ENCODE peak calls at places on chromosome X, in five cellular contexts. V, M, H, J and A are unnamed samples.

GRCh38 chrX:39497717-39498265 is 600.0 kb downstream of the BCOR start:
- DNase-seq in V (no peak), M (no peak), H (no peak), J (no peak), A (no peak)

GRCh38 chrX:106726485-106727437 is at the start of gene RNF128:
- DNase-seq in V (peak; percentile 82), M (no peak), H (peak; percentile 72), J (peak; percentile 48), A (peak; percentile 41)

GRCh38 chrX:14913241-14913640 is 40.0 kb downstream of the MOSPD2 start:
- DNase-seq in V (no peak), M (no peak), H (no peak), J (no peak), A (no peak)

GRCh38 chrX:79413009-79413408 is 45.9 kb upstream of the ITM2A start:
- DNase-seq in V (no peak), M (peak; percentile 6), H (no peak), J (no peak), A (no peak)

GRCh38 chrX:70033348-70033747 is 16.4 kb downstream of the AWAT2 start:
- DNase-seq in V (peak; percentile 33), M (no peak), H (peak; percentile 46), J (peak; percentile 9), A (peak; percentile 51)

GRCh38 chrX:25013593-25014365 is 2.0 kb downstream of the ARX start:
- DNase-seq in V (no peak), M (no peak), H (no peak), J (no peak), A (no peak)

GRCh38 chrX:50606300-50606950 is 135.8 kb upstream of the DGKK start:
- DNase-seq in V (no peak), M (no peak), H (no peak), J (no peak), A (no peak)

GRCh38 chrX:153926863-153927685 is 1.0 kb upstream of the ARHGAP4 start:
- DNase-seq in V (peak; percentile 43), M (peak; percentile 12), H (peak; percentile 57), J (peak; percentile 81), A (peak; percentile 32)

GRCh38 chrX:3655181-3655580 is 58.3 kb downstream of the PRKX start:
- DNase-seq in V (no peak), M (no peak), H (no peak), J (no peak), A (no peak)

GRCh38 chrX:47840106-47840505 is 3.4 kb downstream of the ZNF81 start:
- DNase-seq in V (no peak), M (no peak), H (no peak), J (no peak), A (no peak)

GRCh38 chrX:119500061-119500800 is 32.0 kb downstream of the SLC25A5 start:
- DNase-seq in V (no peak), M (no peak), H (no peak), J (no peak), A (no peak)

GRCh38 chrX:105331244-105331643 is 110.8 kb upstream of the TEX13A start:
- DNase-seq in V (no peak), M (no peak), H (no peak), J (no peak), A (no peak)

GRCh38 chrX:129747533-129747932 is 8.8 kb downstream of the XPNPEP2 start:
- DNase-seq in V (no peak), M (no peak), H (no peak), J (no peak), A (no peak)

GRCh38 chrX:40449396-40449795 is 131.4 kb upstream of the ATP6AP2 start:
- DNase-seq in V (no peak), M (no peak), H (no peak), J (no peak), A (no peak)

GRCh38 chrX:10166731-10167149 is 10.0 kb downstream of the CLCN4 start:
- DNase-seq in V (no peak), M (no peak), H (peak; percentile 37), J (peak; percentile 11), A (no peak)

GRCh38 chrX:10833299-10834169 is 213.1 kb upstream of the MID1 start:
- DNase-seq in V (peak; percentile 61), M (peak; percentile 4), H (peak; percentile 58), J (no peak), A (peak; percentile 37)

GRCh38 chrX:41259516-41259915 is 74.4 kb upstream of the DDX3X start:
- DNase-seq in V (peak; percentile 71), M (no peak), H (no peak), J (peak; percentile 8), A (peak; percentile 15)

GRCh38 chrX:134236690-134237362 is at the start of gene CCDC160:
- DNase-seq in V (peak; percentile 74), M (peak; percentile 8), H (peak; percentile 73), J (peak; percentile 64), A (peak; percentile 68)

GRCh38 chrX:116806288-116806802 is 343.6 kb upstream of the CT83 start:
- DNase-seq in V (no peak), M (no peak), H (no peak), J (no peak), A (no peak)

GRCh38 chrX:42195506-42195905 is 272.2 kb upstream of the CASK start:
- DNase-seq in V (no peak), M (no peak), H (no peak), J (no peak), A (no peak)

GRCh38 chrX:37330642-37331041 is 18.5 kb upstream of the PRRG1 start:
- DNase-seq in V (no peak), M (no peak), H (no peak), J (no peak), A (no peak)

GRCh38 chrX:10048695-10049094 is 81.5 kb downstream of the CLDN34 start:
- DNase-seq in V (peak; percentile 51), M (no peak), H (peak; percentile 26), J (no peak), A (no peak)

GRCh38 chrX:112163916-112164315 is 81.3 kb upstream of the TRPC5 start:
- DNase-seq in V (no peak), M (no peak), H (no peak), J (no peak), A (no peak)

GRCh38 chrX:38335382-38335781 is 8.1 kb upstream of the RPGR start:
- DNase-seq in V (no peak), M (no peak), H (no peak), J (no peak), A (no peak)

GRCh38 chrX:71910526-71911022 is at the start of gene NHSL2:
- DNase-seq in V (peak; percentile 6), M (no peak), H (no peak), J (no peak), A (peak; percentile 25)

GRCh38 chrX:13900351-13900750 is 83.5 kb upstream of the GPM6B start:
- DNase-seq in V (no peak), M (no peak), H (no peak), J (no peak), A (no peak)

GRCh38 chrX:131792789-131793462 is 230.2 kb upstream of the STK26 start:
- DNase-seq in V (peak; percentile 93), M (no peak), H (peak; percentile 89), J (no peak), A (no peak)

GRCh38 chrX:148542481-148543255 is 42.3 kb downstream of the AFF2 start:
- DNase-seq in V (no peak), M (no peak), H (no peak), J (no peak), A (no peak)

GRCh38 chrX:148537556-148538182 is 37.3 kb downstream of the AFF2 start:
- DNase-seq in V (no peak), M (no peak), H (no peak), J (no peak), A (peak; percentile 17)

GRCh38 chrX:148541461-148541983 is 41.1 kb downstream of the AFF2 start:
- DNase-seq in V (no peak), M (no peak), H (no peak), J (no peak), A (no peak)

GRCh38 chrX:148538582-148538981 is 38.2 kb downstream of the AFF2 start:
- DNase-seq in V (no peak), M (no peak), H (no peak), J (no peak), A (no peak)

GRCh38 chrX:148540114-148540513 is 39.7 kb downstream of the AFF2 start:
- DNase-seq in V (no peak), M (no peak), H (no peak), J (no peak), A (no peak)
- H3K4me1 ChIP-seq in V (no peaks in the 10 kb centered on the region), M (no peaks in the 10 kb centered on the region), H (no peaks in the 10 kb centered on the region), J (no peaks in the 10 kb centered on the region), A (no peaks in the 10 kb centered on the region)

GRCh38 chrX:150568320-150569154 is at the start of gene MTM1:
- DNase-seq in V (peak; percentile 94), M (peak; percentile 80), H (peak; percentile 92), J (peak; percentile 95), A (peak; percentile 96)
- TF ChIP-seq POLR2A in V (peak; percentile 71), M (peak; percentile 52), H (no peak), J (peak; percentile 48), A (no peak)

GRCh38 chrX:85243761-85244410 is at the start of the genes SATL1 and ZNF711:
- DNase-seq in V (peak; percentile 73), M (no peak), H (peak; percentile 42), J (peak; percentile 56), A (peak; percentile 87)

GRCh38 chrX:85243155-85243554 is 424 bp downstream of the SATL1 start:
- DNase-seq in V (no peak), M (no peak), H (no peak), J (no peak), A (no peak)

DNA sequence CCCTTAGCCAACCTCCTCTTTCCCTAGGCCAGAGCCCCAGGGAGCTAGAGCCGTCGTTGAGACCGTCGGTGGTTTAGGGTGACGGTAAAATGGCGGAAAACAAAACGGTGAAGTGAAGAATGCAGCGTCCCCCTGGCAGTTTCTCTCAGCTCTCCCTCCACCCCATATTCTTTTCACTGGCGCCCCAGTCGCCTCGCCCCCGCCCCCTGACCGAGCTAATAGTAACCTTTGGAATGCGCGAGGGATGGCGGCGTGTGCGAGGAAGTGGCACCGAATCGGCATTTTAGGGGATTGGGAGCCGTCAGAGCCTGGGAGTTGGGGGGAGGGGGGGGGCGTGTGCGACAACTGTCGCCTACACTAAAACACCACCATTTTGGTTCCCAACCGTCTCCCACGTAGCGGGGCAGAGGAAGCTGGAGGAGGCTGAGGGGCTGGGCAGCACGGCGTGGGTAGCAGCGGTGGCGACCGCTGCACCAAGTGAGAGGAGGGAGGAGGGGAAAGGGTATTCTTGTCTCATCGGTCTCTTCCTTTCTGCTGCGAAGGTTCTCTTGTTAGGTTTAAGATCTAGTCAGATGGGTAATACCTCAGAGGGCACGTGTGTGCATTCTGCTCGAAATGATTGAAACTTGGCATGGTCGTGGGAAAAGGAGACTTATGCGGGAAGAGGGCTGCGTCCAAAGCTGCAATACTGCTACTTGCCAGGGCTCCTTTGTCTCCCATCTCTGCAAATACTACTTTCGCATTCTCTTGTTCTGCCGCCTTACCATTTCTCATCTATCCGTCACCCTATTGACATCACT is 820 bp downstream of the ZNF711 start:
- DNase-seq in V (peak; percentile 29), M (no peak), H (no peak), J (peak; percentile 5), A (peak; percentile 16)
- H3K27ac ChIP-seq in V (peak overlapping the region; percentile 78), M (peak overlapping the region; percentile 50), H (peak overlapping the region; percentile 72), J (peak overlapping the region; percentile 62), A (peak overlapping the region; percentile 80)

DNA sequence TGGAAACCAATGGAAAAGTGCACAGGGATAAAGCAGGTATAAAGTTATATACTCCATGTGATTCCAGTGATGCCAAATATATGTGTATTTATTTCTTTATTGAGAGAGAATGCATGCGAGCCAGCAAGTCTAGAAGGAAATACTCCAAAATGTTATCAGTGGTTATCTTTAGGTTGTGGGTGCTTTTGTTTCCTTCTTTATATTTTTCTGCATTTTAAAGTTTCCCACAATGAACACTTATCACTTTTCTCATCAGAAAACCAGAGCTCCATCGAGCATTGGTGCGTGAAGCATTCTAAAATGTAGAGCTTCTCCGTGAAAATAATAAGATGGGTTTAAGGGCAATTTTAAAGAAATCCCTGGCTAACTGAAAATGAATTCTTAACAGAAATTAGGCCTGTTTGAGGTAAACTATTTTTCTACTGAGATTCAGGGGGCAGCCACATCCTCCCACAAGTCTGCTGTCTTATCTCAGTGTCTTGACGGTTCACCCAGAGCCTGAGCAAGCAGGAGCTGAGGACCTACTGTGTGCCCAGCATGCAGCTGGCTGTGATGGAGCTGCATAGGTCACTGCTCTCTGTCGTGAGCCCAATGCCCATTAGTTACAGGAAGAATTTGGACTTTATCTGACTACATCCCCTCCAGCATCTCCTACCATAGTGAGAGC is 18.7 kb upstream of the CD40LG start:
- DNase-seq in V (no peak), M (no peak), H (no peak), J (no peak), A (no peak)
- H3K4me1 ChIP-seq in V (no peaks in the 10 kb centered on the region), M (no peaks in the 10 kb centered on the region), H (no peaks in the 10 kb centered on the region), J (no peaks in the 10 kb centered on the region), A (no peaks in the 10 kb centered on the region)